ENCODE peak calls at places on chromosomes 1 and 21, in seven cellular contexts. F is Calu3; Y is CD4-positive, alpha-beta T cell; D is cardiac muscle cell; X is uterus; W is cardiac fibroblast; Q is gastrocnemius medialis. L is an unnamed sample.

GRCh38 chr1:14415396-14415795 is 183.1 kb upstream of the KAZN start:
- DNase-seq in F (no peak), Y (no peak), D (peak), X (no peak), W (no peak), Q (no peak), L (peak)

GRCh38 chr1:153683853-153684252 is 5.4 kb downstream of the NPR1 start:
- DNase-seq in F (no peak), Y (no peak), D (no peak), X (no peak), W (peak), Q (no peak), L (no peak)

GRCh38 chr1:203796223-203796747 is 862 bp downstream of the ZBED6 start:
- DNase-seq in F (peak), Y (no peak), D (peak), X (no peak), W (peak), Q (no peak), L (peak)

GRCh38 chr1:41623736-41624135 is 139.3 kb upstream of the EDN2 start:
- DNase-seq in F (no peak), Y (no peak), D (no peak), X (no peak), W (no peak), Q (no peak), L (no peak)

GRCh38 chr1:91613594-91613993 is 112.9 kb downstream of the CDC7 start:
- DNase-seq in F (peak), Y (no peak), D (no peak), X (no peak), W (no peak), Q (no peak), L (no peak)

GRCh38 chr1:30508175-30508448 is 215.3 kb downstream of the MATN1 start:
- DNase-seq in F (no peak), Y (no peak), D (no peak), X (no peak), W (no peak), Q (no peak), L (no peak)

GRCh38 chr1:51417496-51418383 is 87.4 kb upstream of the TTC39A start:
- DNase-seq in F (no peak), Y (no peak), D (no peak), X (no peak), W (peak), Q (no peak), L (no peak)

GRCh38 chr1:6612641-6613360 is 730 bp upstream of the PHF13 start:
- DNase-seq in F (peak), Y (peak), D (peak), X (no peak), W (peak), Q (no peak), L (peak)

GRCh38 chr1:241640149-241640866 is at the start of the genes CHML and OPN3:
- DNase-seq in F (peak), Y (peak), D (peak), X (peak), W (peak), Q (peak), L (peak)

GRCh38 chr1:86972262-86972661 is 57.8 kb downstream of the HS2ST1 start:
- DNase-seq in F (peak), Y (no peak), D (no peak), X (no peak), W (no peak), Q (no peak), L (no peak)

GRCh38 chr1:15465674-15466073 is 9.1 kb downstream of the CELA2A start:
- DNase-seq in F (no peak), Y (no peak), D (no peak), X (no peak), W (no peak), Q (no peak), L (no peak)

GRCh38 chr21:28754127-28754611 is 238.5 kb downstream of the LTN1 start:
- DNase-seq in F (no peak), Y (no peak), D (peak), X (peak), W (peak), Q (no peak), L (no peak)

GRCh38 chr21:45088729-45089128 is 14.3 kb downstream of the ADARB1 start:
- DNase-seq in F (no peak), Y (no peak), D (no peak), X (no peak), W (no peak), Q (no peak), L (no peak)

GRCh38 chr1:42266253-42267135 is 68.5 kb downstream of the FOXJ3 start:
- DNase-seq in F (peak), Y (no peak), D (no peak), X (no peak), W (no peak), Q (no peak), L (no peak)

GRCh38 chr1:45221716-45222115 is 15.3 kb upstream of the ZSWIM5 start:
- DNase-seq in F (no peak), Y (no peak), D (no peak), X (no peak), W (no peak), Q (no peak), L (no peak)

GRCh38 chr21:28142692-28143091 is 850.0 kb downstream of the LTN1 start:
- DNase-seq in F (no peak), Y (no peak), D (no peak), X (no peak), W (peak), Q (no peak), L (no peak)

GRCh38 chr1:235468970-235469369 is 35.3 kb downstream of the B3GALNT2 start:
- DNase-seq in F (peak), Y (no peak), D (no peak), X (no peak), W (peak), Q (no peak), L (no peak)

GRCh38 chr1:54547601-54548388 is at the start of gene ACOT11:
- DNase-seq in F (peak), Y (no peak), D (peak), X (peak), W (peak), Q (peak), L (no peak)

GRCh38 chr1:53155534-53155933 is 13.1 kb upstream of the SLC1A7 start:
- DNase-seq in F (no peak), Y (no peak), D (no peak), X (no peak), W (no peak), Q (no peak), L (no peak)

GRCh38 chr21:45533731-45534571 is 8.3 kb downstream of the SLC19A1 start:
- DNase-seq in F (no peak), Y (no peak), D (no peak), X (no peak), W (no peak), Q (no peak), L (no peak)

GRCh38 chr1:190436615-190437014 is 41.0 kb downstream of the BRINP3 start:
- DNase-seq in F (peak), Y (no peak), D (no peak), X (no peak), W (peak), Q (no peak), L (no peak)

GRCh38 chr1:116122955-116123757 is 12.0 kb downstream of the MAB21L3 start:
- DNase-seq in F (peak), Y (no peak), D (no peak), X (no peak), W (peak), Q (no peak), L (no peak)

GRCh38 chr1:231192620-231193163 is 30.8 kb downstream of the TRIM67 start:
- DNase-seq in F (peak), Y (no peak), D (no peak), X (no peak), W (peak), Q (no peak), L (no peak)

GRCh38 chr21:43810505-43811261 is 21.3 kb downstream of the RRP1 start:
- DNase-seq in F (peak), Y (peak), D (peak), X (peak), W (peak), Q (peak), L (peak)

GRCh38 chr1:145740269-145740668 is 21.0 kb downstream of the CD160 start:
- DNase-seq in F (peak), Y (no peak), D (no peak), X (no peak), W (peak), Q (no peak), L (no peak)

GRCh38 chr1:173202430-173203145 is 4.5 kb downstream of the TNFSF4 start:
- DNase-seq in F (peak), Y (no peak), D (peak), X (no peak), W (peak), Q (no peak), L (peak)

GRCh38 chr1:1305300-1306069 is 2.2 kb downstream of the ACAP3 start:
- DNase-seq in F (peak), Y (peak), D (no peak), X (peak), W (peak), Q (no peak), L (no peak)

GRCh38 chr1:54998677-54999076 is at the start of gene BSND:
- DNase-seq in F (no peak), Y (no peak), D (no peak), X (no peak), W (no peak), Q (no peak), L (no peak)

DNA sequence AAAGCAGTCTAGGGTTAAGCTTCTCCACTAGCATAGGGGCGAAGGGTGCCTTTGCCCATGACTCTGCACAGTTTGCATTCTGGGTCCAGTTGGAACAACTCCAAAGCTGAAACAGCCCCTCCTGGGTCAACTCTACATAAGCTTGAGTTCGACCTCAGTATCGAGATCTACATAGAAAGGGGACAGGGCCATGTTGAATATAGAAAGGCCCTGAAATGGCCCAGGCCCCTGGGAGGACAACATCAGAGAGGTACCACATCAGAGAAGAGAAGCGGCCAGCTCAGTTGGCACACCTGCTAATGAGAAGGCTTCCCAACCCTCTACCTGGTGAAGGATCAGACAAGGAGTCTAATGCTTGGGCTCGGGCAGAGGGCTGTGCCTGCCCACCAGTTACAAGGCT is 1.6 kb downstream of the DENND2D start:
- DNase-seq in F (no peak), Y (no peak), D (no peak), X (no peak), W (no peak), Q (no peak), L (no peak)
- TF ChIP-seq CTCF in F (no peak), Y (no peak), D (no peak), X (no peak), W (no peak), Q (no peak), L (no peak)

GRCh38 chr1:8571200-8571984 is 246.0 kb downstream of the RERE start:
- DNase-seq in F (peak), Y (no peak), D (peak), X (no peak), W (peak), Q (no peak), L (peak)
- TF ChIP-seq CTCF in F (no peak), Y (peak), D (peak), X (peak), W (peak), Q (peak), L (peak)

GRCh38 chr21:31111093-31111492 is 72.8 kb upstream of the KRTAP19-8 start:
- DNase-seq in F (no peak), Y (no peak), D (no peak), X (no peak), W (no peak), Q (no peak), L (no peak)

GRCh38 chr21:31110430-31110829 is 72.2 kb upstream of the KRTAP19-8 start:
- DNase-seq in F (no peak), Y (no peak), D (no peak), X (no peak), W (no peak), Q (no peak), L (no peak)

GRCh38 chr21:31107871-31108270 is 69.6 kb upstream of the KRTAP19-8 start:
- DNase-seq in F (no peak), Y (no peak), D (no peak), X (no peak), W (no peak), Q (no peak), L (no peak)

GRCh38 chr21:31107151-31107785 is 69.0 kb upstream of the KRTAP19-8 start:
- DNase-seq in F (no peak), Y (no peak), D (no peak), X (no peak), W (no peak), Q (no peak), L (no peak)

DNA sequence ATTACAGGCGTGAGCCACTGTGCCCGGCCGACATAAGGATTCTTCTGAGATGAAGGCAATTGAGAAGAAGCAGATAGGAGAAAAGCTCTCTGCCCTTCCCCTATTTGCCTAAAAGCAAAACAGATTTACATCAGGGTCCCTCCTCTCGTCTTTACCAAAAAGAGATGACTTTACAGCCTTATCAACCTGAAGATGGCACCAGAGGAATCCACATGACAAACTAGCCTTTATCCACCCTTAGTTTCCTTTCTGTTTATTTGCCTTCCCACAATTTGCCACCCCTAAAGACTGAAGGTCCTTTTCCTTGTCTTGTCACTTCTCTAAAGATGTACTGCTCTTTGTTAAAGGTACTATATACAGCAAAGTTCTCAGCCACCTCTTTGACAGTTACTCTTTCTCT is 70.7 kb upstream of the KRTAP19-8 start:
- DNase-seq in F (no peak), Y (no peak), D (no peak), X (no peak), W (peak), Q (no peak), L (no peak)
- TF ChIP-seq CTCF in F (no peak), Y (peak), D (no peak), X (no peak), W (peak), Q (no peak), L (no peak)

DNA sequence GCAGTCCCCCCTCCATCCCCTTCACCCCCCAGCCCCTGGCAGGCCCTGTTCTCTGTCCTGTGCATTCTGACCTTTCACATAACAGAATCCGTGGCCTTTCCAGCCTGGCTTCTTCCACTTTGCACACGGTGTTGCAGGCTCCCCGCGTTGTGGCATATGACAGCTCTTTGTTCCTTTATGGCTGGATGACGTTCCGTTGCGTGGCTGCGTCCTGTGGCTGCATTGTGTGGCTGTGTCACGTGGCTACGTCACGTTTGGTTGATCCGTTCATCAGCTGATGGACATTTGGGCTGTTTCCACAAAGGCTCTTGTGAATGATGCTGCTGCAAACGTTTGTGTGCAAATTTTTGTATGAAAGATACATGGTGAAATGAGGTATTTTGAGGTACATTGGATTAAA is 53.3 kb downstream of the PDE9A start:
- DNase-seq in F (no peak), Y (no peak), D (no peak), X (no peak), W (no peak), Q (no peak), L (no peak)
- TF ChIP-seq CTCF in F (no peak), Y (no peak), D (no peak), X (no peak), W (no peak), Q (no peak), L (no peak)

GRCh38 chr1:227357229-227358078 is 39.2 kb upstream of the CDC42BPA start:
- DNase-seq in F (peak), Y (no peak), D (peak), X (peak), W (peak), Q (peak), L (peak)
- TF ChIP-seq CTCF in F (no peak), Y (no peak), D (no peak), X (no peak), W (no peak), Q (no peak), L (no peak)

GRCh38 chr1:207969528-207969927 is 58.6 kb upstream of the CD34 start:
- DNase-seq in F (no peak), Y (no peak), D (no peak), X (no peak), W (no peak), Q (no peak), L (no peak)
- TF ChIP-seq CTCF in F (no peak), Y (no peak), D (no peak), X (no peak), W (no peak), Q (no peak), L (no peak)